ENCODE peak calls at places on chromosomes 2 and 18, in seven cellular contexts. I, P, U, A, D, L and R are unnamed samples.

GRCh38 chr2:206176128-206176527 is 16.4 kb downstream of the EEF1B2 start:
- DNase-seq in I (no peak), A (no peak), P (no peak), L (no peak), D (no peak), U (no peak), R (no peak)

GRCh38 chr18:45413180-45413836 is 202.0 kb upstream of the SLC14A2 start:
- DNase-seq in U (no peak), A (no peak), I (peak; percentile 5), L (no peak), D (no peak), P (no peak), R (no peak)

GRCh38 chr2:98656800-98657199 is 48.4 kb downstream of the UNC50 start:
- DNase-seq in U (no peak), I (no peak), P (no peak), D (no peak), L (no peak), A (no peak), R (no peak)

GRCh38 chr18:70121842-70122241 is 83.6 kb downstream of the RTTN start:
- DNase-seq in D (no peak), P (no peak), A (no peak), I (no peak), L (no peak), U (no peak), R (no peak)

GRCh38 chr2:100606740-100607343 is 44.0 kb downstream of the PDCL3 start:
- DNase-seq in P (peak; percentile 64), A (no peak), U (peak; percentile 61), I (peak; percentile 59), L (peak; percentile 40), D (peak; percentile 82), R (peak; percentile 67)

GRCh38 chr2:182642328-182642727 is 73.7 kb upstream of the DNAJC10 start:
- DNase-seq in I (peak; percentile 67), D (peak; percentile 86), P (peak; percentile 73), A (no peak), U (peak; percentile 63), L (no peak), R (peak; percentile 26)

GRCh38 chr18:7105943-7106342 is 11.7 kb downstream of the LAMA1 start:
- DNase-seq in I (no peak), U (no peak), L (no peak), A (no peak), P (no peak), D (no peak), R (no peak)

GRCh38 chr18:23437357-23438045 is 15.6 kb upstream of the RIOK3 start:
- DNase-seq in A (peak; percentile 12), D (peak; percentile 92), U (peak; percentile 54), L (peak; percentile 61), P (peak; percentile 89), I (peak; percentile 83), R (peak; percentile 60)

GRCh38 chr2:109185801-109186570 is 57.0 kb downstream of the SH3RF3 start:
- DNase-seq in I (no peak), U (no peak), D (peak; percentile 34), P (no peak), L (no peak), A (no peak), R (no peak)

GRCh38 chr2:37581433-37581832 is 90.0 kb downstream of the CDC42EP3 start:
- DNase-seq in D (no peak), I (no peak), L (no peak), A (no peak), P (no peak), U (no peak), R (no peak)

GRCh38 chr2:138516030-138516704 is 14.6 kb downstream of the SPOPL start:
- DNase-seq in P (no peak), D (no peak), U (peak; percentile 19), A (no peak), L (no peak), I (no peak), R (no peak)

GRCh38 chr18:77377813-77378212 is 128.2 kb downstream of the GALR1 start:
- DNase-seq in D (no peak), L (no peak), I (no peak), P (no peak), A (no peak), U (no peak), R (no peak)

GRCh38 chr2:230942371-230942770 is 17.3 kb upstream of the GPR55 start:
- DNase-seq in D (peak; percentile 63), L (no peak), U (no peak), P (no peak), A (no peak), I (no peak), R (peak; percentile 62)

GRCh38 chr2:201642086-201642578 is 1.2 kb downstream of the TMEM237 start:
- DNase-seq in D (no peak), I (no peak), U (no peak), A (no peak), L (no peak), P (no peak), R (no peak)

GRCh38 chr2:73269686-73270465 is 14.4 kb downstream of the FBXO41 start:
- DNase-seq in L (no peak), U (no peak), A (no peak), P (no peak), D (peak; percentile 27), I (no peak), R (no peak)

GRCh38 chr2:20221169-20221938 is 3.6 kb downstream of the SDC1 start:
- DNase-seq in U (no peak), I (no peak), A (peak; percentile 52), P (no peak), D (peak; percentile 54), L (no peak), R (no peak)

GRCh38 chr2:108215794-108216211 is 24.0 kb upstream of the SULT1C3 start:
- DNase-seq in A (no peak), P (no peak), L (no peak), I (peak; percentile 18), D (peak; percentile 65), U (peak; percentile 71), R (peak; percentile 46)

GRCh38 chr2:217899231-217900009 is 103.4 kb downstream of the TNS1 start:
- DNase-seq in L (peak; percentile 58), P (peak; percentile 75), D (peak; percentile 97), U (peak; percentile 77), I (no peak), A (no peak), R (peak; percentile 91)

GRCh38 chr2:37774976-37775907 is 103.8 kb upstream of the CDC42EP3 start:
- DNase-seq in A (no peak), I (no peak), P (no peak), U (no peak), L (no peak), D (no peak), R (no peak)

GRCh38 chr18:49804096-49804495 is 9.2 kb downstream of the ACAA2 start:
- DNase-seq in U (no peak), P (no peak), I (no peak), A (no peak), L (no peak), D (no peak), R (no peak)

GRCh38 chr18:9043581-9043980 is 58.9 kb upstream of the NDUFV2 start:
- DNase-seq in P (no peak), L (no peak), I (no peak), A (no peak), D (no peak), U (no peak), R (no peak)

GRCh38 chr2:55089716-55090115 is 39.5 kb upstream of the RTN4 start:
- DNase-seq in I (no peak), L (no peak), A (no peak), U (no peak), D (no peak), P (no peak), R (no peak)

GRCh38 chr2:86025229-86025820 is 80.4 kb downstream of the POLR1A start:
- DNase-seq in I (peak; percentile 22), P (no peak), L (no peak), D (no peak), A (no peak), U (peak; percentile 57), R (no peak)

GRCh38 chr2:68432696-68433658 is 34.1 kb downstream of the FBXO48 start:
- DNase-seq in L (no peak), U (no peak), D (no peak), A (no peak), P (no peak), I (no peak), R (no peak)

GRCh38 chr18:37334494-37335125 is 231.0 kb downstream of the CELF4 start:
- DNase-seq in P (no peak), I (peak; percentile 58), D (no peak), U (no peak), A (no peak), L (peak; percentile 49), R (no peak)

GRCh38 chr2:240561325-240561971 is 1.3 kb downstream of the DUSP28 start:
- DNase-seq in I (no peak), U (peak; percentile 53), L (no peak), D (peak; percentile 28), A (peak; percentile 37), P (peak; percentile 6), R (no peak)

GRCh38 chr2:98944786-98945185 is 8.8 kb upstream of the CRACDL start:
- DNase-seq in A (no peak), D (no peak), U (no peak), I (no peak), L (no peak), P (no peak), R (no peak)

GRCh38 chr18:14577971-14578370 is 34.6 kb upstream of the POTEC start:
- DNase-seq in I (no peak), U (no peak), L (no peak), P (no peak), A (no peak), D (no peak), R (no peak)

GRCh38 chr2:27828305-27828704 is 56.8 kb downstream of the MRPL33 start:
- DNase-seq in D (no peak), L (no peak), A (no peak), I (no peak), U (no peak), P (no peak), R (no peak)

GRCh38 chr2:188909036-188909435 is 65.1 kb upstream of the COL3A1 start:
- DNase-seq in A (no peak), I (no peak), D (no peak), P (no peak), U (no peak), L (no peak), R (no peak)

GRCh38 chr18:51655327-51655698 is 457.8 kb upstream of the MEX3C start:
- DNase-seq in P (no peak), I (no peak), U (no peak), D (no peak), L (no peak), A (no peak), R (no peak)

GRCh38 chr2:120851116-120851773 is 115.6 kb downstream of the GLI2 start:
- DNase-seq in U (no peak), D (no peak), I (no peak), A (no peak), P (peak; percentile 31), L (no peak), R (no peak)

GRCh38 chr2:31138037-31138962 is at the start of gene GALNT14:
- DNase-seq in P (peak; percentile 64), U (peak; percentile 85), I (peak; percentile 79), D (peak; percentile 90), L (peak; percentile 56), A (no peak), R (no peak)

GRCh38 chr18:59049726-59050660 is 89.7 kb upstream of the SEC11C start:
- DNase-seq in I (peak; percentile 22), P (peak; percentile 25), D (peak; percentile 65), L (no peak), U (no peak), A (no peak), R (no peak)

GRCh38 chr2:174524525-174524924 is 37.7 kb upstream of the GPR155 start:
- DNase-seq in A (no peak), U (no peak), P (no peak), L (no peak), D (no peak), I (no peak), R (no peak)

GRCh38 chr2:238848941-238849853 is 1.3 kb downstream of the TWIST2 start:
- DNase-seq in U (no peak), I (no peak), P (no peak), A (no peak), L (no peak), D (peak; percentile 72), R (no peak)

GRCh38 chr2:240603846-240604245 is 17.3 kb downstream of the CAPN10 start:
- DNase-seq in D (no peak), P (no peak), U (no peak), A (no peak), L (no peak), I (no peak), R (no peak)